ENCODE peak calls at places on chromosomes 3 and 15, in nine cellular contexts. One of them, this sample, is unnamed.

GRCh38 chr3:172846103-172846561 is 95.6 kb downstream of the ECT2 start:
- DNase-seq in OCI-LY7: peak
- DNase-seq in posterior cingulate gyrus: no peak
- DNase-seq in activated T-cell treated with anti-CD3 and anti-CD28 coated beads, Interleukin-2, amount 50 U/mL, for 24 hours: no peak
- DNase-seq in anterior cingulate cortex: no peak
- DNase-seq in progenitor cell of endocrine pancreas: no peak
- DNase-seq in choroid plexus epithelial cell: no peak
- DNase-seq in HS-27A: no peak
- DNase-seq in GM18507: no peak
- DNase-seq in this sample: no peak

GRCh38 chr3:150747909-150748568 is 14.9 kb downstream of the SIAH2 start:
- DNase-seq in GM18507: no peak
- DNase-seq in choroid plexus epithelial cell: no peak
- DNase-seq in OCI-LY7: no peak
- DNase-seq in HS-27A: no peak
- DNase-seq in anterior cingulate cortex: no peak
- DNase-seq in progenitor cell of endocrine pancreas: no peak
- DNase-seq in posterior cingulate gyrus: no peak
- DNase-seq in activated T-cell treated with anti-CD3 and anti-CD28 coated beads, Interleukin-2, amount 50 U/mL, for 24 hours: no peak
- DNase-seq in this sample: no peak

GRCh38 chr15:34941181-34941580 is 28.4 kb downstream of the AQR start:
- DNase-seq in HS-27A: no peak
- DNase-seq in posterior cingulate gyrus: no peak
- DNase-seq in OCI-LY7: no peak
- DNase-seq in activated T-cell treated with anti-CD3 and anti-CD28 coated beads, Interleukin-2, amount 50 U/mL, for 24 hours: no peak
- DNase-seq in choroid plexus epithelial cell: no peak
- DNase-seq in GM18507: no peak
- DNase-seq in progenitor cell of endocrine pancreas: no peak
- DNase-seq in anterior cingulate cortex: no peak
- DNase-seq in this sample: no peak

GRCh38 chr3:156915372-156915771 is 89.2 kb downstream of the LEKR1 start:
- DNase-seq in GM18507: no peak
- DNase-seq in posterior cingulate gyrus: no peak
- DNase-seq in OCI-LY7: no peak
- DNase-seq in progenitor cell of endocrine pancreas: no peak
- DNase-seq in HS-27A: no peak
- DNase-seq in choroid plexus epithelial cell: no peak
- DNase-seq in activated T-cell treated with anti-CD3 and anti-CD28 coated beads, Interleukin-2, amount 50 U/mL, for 24 hours: no peak
- DNase-seq in anterior cingulate cortex: no peak
- DNase-seq in this sample: no peak

GRCh38 chr15:71784719-71785118 is 25.6 kb upstream of the NR2E3 start:
- DNase-seq in OCI-LY7: peak
- DNase-seq in GM18507: no peak
- DNase-seq in activated T-cell treated with anti-CD3 and anti-CD28 coated beads, Interleukin-2, amount 50 U/mL, for 24 hours: peak
- DNase-seq in anterior cingulate cortex: no peak
- DNase-seq in progenitor cell of endocrine pancreas: no peak
- DNase-seq in HS-27A: no peak
- DNase-seq in posterior cingulate gyrus: no peak
- DNase-seq in choroid plexus epithelial cell: no peak
- DNase-seq in this sample: no peak

GRCh38 chr3:65623362-65623761 is 415.4 kb downstream of the MAGI1 start:
- DNase-seq in choroid plexus epithelial cell: no peak
- DNase-seq in OCI-LY7: no peak
- DNase-seq in GM18507: no peak
- DNase-seq in anterior cingulate cortex: no peak
- DNase-seq in progenitor cell of endocrine pancreas: no peak
- DNase-seq in activated T-cell treated with anti-CD3 and anti-CD28 coated beads, Interleukin-2, amount 50 U/mL, for 24 hours: no peak
- DNase-seq in HS-27A: no peak
- DNase-seq in posterior cingulate gyrus: no peak
- DNase-seq in this sample: no peak

GRCh38 chr3:149678365-149678948 is 20.6 kb upstream of the WWTR1 start:
- DNase-seq in HS-27A: no peak
- DNase-seq in OCI-LY7: no peak
- DNase-seq in choroid plexus epithelial cell: no peak
- DNase-seq in activated T-cell treated with anti-CD3 and anti-CD28 coated beads, Interleukin-2, amount 50 U/mL, for 24 hours: no peak
- DNase-seq in posterior cingulate gyrus: no peak
- DNase-seq in GM18507: no peak
- DNase-seq in anterior cingulate cortex: no peak
- DNase-seq in progenitor cell of endocrine pancreas: no peak
- DNase-seq in this sample: no peak

GRCh38 chr3:66989860-66990696 is 8.0 kb upstream of the KBTBD8 start:
- DNase-seq in choroid plexus epithelial cell: peak
- DNase-seq in OCI-LY7: peak
- DNase-seq in anterior cingulate cortex: no peak
- DNase-seq in progenitor cell of endocrine pancreas: no peak
- DNase-seq in posterior cingulate gyrus: no peak
- DNase-seq in GM18507: no peak
- DNase-seq in HS-27A: no peak
- DNase-seq in activated T-cell treated with anti-CD3 and anti-CD28 coated beads, Interleukin-2, amount 50 U/mL, for 24 hours: no peak
- DNase-seq in this sample: no peak

GRCh38 chr15:63178034-63178433 is 11.4 kb upstream of the RAB8B start:
- DNase-seq in choroid plexus epithelial cell: no peak
- DNase-seq in OCI-LY7: no peak
- DNase-seq in progenitor cell of endocrine pancreas: no peak
- DNase-seq in HS-27A: no peak
- DNase-seq in GM18507: no peak
- DNase-seq in anterior cingulate cortex: no peak
- DNase-seq in activated T-cell treated with anti-CD3 and anti-CD28 coated beads, Interleukin-2, amount 50 U/mL, for 24 hours: no peak
- DNase-seq in posterior cingulate gyrus: no peak
- DNase-seq in this sample: no peak

GRCh38 chr15:39621210-39621609 is 40.3 kb downstream of the THBS1 start:
- DNase-seq in choroid plexus epithelial cell: peak
- DNase-seq in anterior cingulate cortex: no peak
- DNase-seq in OCI-LY7: no peak
- DNase-seq in activated T-cell treated with anti-CD3 and anti-CD28 coated beads, Interleukin-2, amount 50 U/mL, for 24 hours: no peak
- DNase-seq in progenitor cell of endocrine pancreas: no peak
- DNase-seq in GM18507: no peak
- DNase-seq in HS-27A: no peak
- DNase-seq in posterior cingulate gyrus: no peak
- DNase-seq in this sample: no peak

GRCh38 chr3:184786271-184787010 is 25.5 kb upstream of the VPS8 start:
- DNase-seq in activated T-cell treated with anti-CD3 and anti-CD28 coated beads, Interleukin-2, amount 50 U/mL, for 24 hours: peak
- DNase-seq in anterior cingulate cortex: no peak
- DNase-seq in choroid plexus epithelial cell: peak
- DNase-seq in GM18507: no peak
- DNase-seq in HS-27A: peak
- DNase-seq in posterior cingulate gyrus: peak
- DNase-seq in OCI-LY7: no peak
- DNase-seq in progenitor cell of endocrine pancreas: no peak
- DNase-seq in this sample: peak

GRCh38 chr3:171770689-171771620 is 39.3 kb downstream of the PLD1 start:
- DNase-seq in progenitor cell of endocrine pancreas: no peak
- DNase-seq in HS-27A: peak
- DNase-seq in posterior cingulate gyrus: no peak
- DNase-seq in choroid plexus epithelial cell: peak
- DNase-seq in activated T-cell treated with anti-CD3 and anti-CD28 coated beads, Interleukin-2, amount 50 U/mL, for 24 hours: no peak
- DNase-seq in OCI-LY7: no peak
- DNase-seq in GM18507: no peak
- DNase-seq in anterior cingulate cortex: no peak
- DNase-seq in this sample: no peak

GRCh38 chr3:190521998-190522397 is 8.1 kb downstream of the IL1RAP start:
- DNase-seq in anterior cingulate cortex: no peak
- DNase-seq in posterior cingulate gyrus: no peak
- DNase-seq in HS-27A: no peak
- DNase-seq in OCI-LY7: no peak
- DNase-seq in activated T-cell treated with anti-CD3 and anti-CD28 coated beads, Interleukin-2, amount 50 U/mL, for 24 hours: no peak
- DNase-seq in progenitor cell of endocrine pancreas: no peak
- DNase-seq in GM18507: no peak
- DNase-seq in choroid plexus epithelial cell: no peak
- DNase-seq in this sample: no peak

GRCh38 chr3:112546216-112546759 is 15.5 kb downstream of the ATG3 start:
- DNase-seq in GM18507: no peak
- DNase-seq in HS-27A: no peak
- DNase-seq in OCI-LY7: no peak
- DNase-seq in activated T-cell treated with anti-CD3 and anti-CD28 coated beads, Interleukin-2, amount 50 U/mL, for 24 hours: no peak
- DNase-seq in anterior cingulate cortex: no peak
- DNase-seq in progenitor cell of endocrine pancreas: no peak
- DNase-seq in posterior cingulate gyrus: no peak
- DNase-seq in choroid plexus epithelial cell: no peak
- DNase-seq in this sample: no peak

GRCh38 chr15:24944939-24945338 is 9.8 kb upstream of the SNRPN start:
- DNase-seq in anterior cingulate cortex: no peak
- DNase-seq in GM18507: no peak
- DNase-seq in progenitor cell of endocrine pancreas: no peak
- DNase-seq in HS-27A: no peak
- DNase-seq in posterior cingulate gyrus: no peak
- DNase-seq in activated T-cell treated with anti-CD3 and anti-CD28 coated beads, Interleukin-2, amount 50 U/mL, for 24 hours: no peak
- DNase-seq in choroid plexus epithelial cell: no peak
- DNase-seq in OCI-LY7: no peak
- DNase-seq in this sample: no peak